ENCODE peak calls at places on chromosomes 12 and 14, in seven cellular contexts. P is endothelial cell of umbilical vein, J is adrenal gland, S is stomach, D is thyroid gland, A is uterus, X is HCT116. Q is an unnamed sample.

GRCh38 chr12:2794736-2795289 is at the start of gene FKBP4:
- DNase-seq in P (peak), J (peak), S (peak), D (peak), A (peak), X (peak), Q (peak)

GRCh38 chr12:7269273-7269672 is 34.6 kb upstream of the ACSM4 start:
- DNase-seq in P (no peak), J (no peak), S (no peak), D (no peak), A (no peak), X (no peak), Q (no peak)

GRCh38 chr14:102828201-102828600 is 51.0 kb downstream of the TRAF3 start:
- DNase-seq in P (no peak), J (no peak), S (no peak), D (no peak), A (no peak), X (no peak), Q (no peak)

GRCh38 chr12:77724367-77724957 is 106.2 kb upstream of the NAV3 start:
- DNase-seq in P (peak), J (no peak), S (no peak), D (no peak), A (no peak), X (peak), Q (no peak)

GRCh38 chr12:39824505-39825198 is 205.0 kb upstream of the ABCD2 start:
- DNase-seq in P (peak), J (no peak), S (no peak), D (no peak), A (no peak), X (no peak), Q (no peak)

GRCh38 chr14:21264025-21264801 is 5.0 kb downstream of the HNRNPC start:
- DNase-seq in P (peak), J (no peak), S (no peak), D (no peak), A (no peak), X (no peak), Q (no peak)

GRCh38 chr12:68534108-68534507 is 76.6 kb upstream of the RAP1B start:
- DNase-seq in P (no peak), J (no peak), S (no peak), D (peak), A (no peak), X (no peak), Q (no peak)

GRCh38 chr12:51019927-51020326 is 6.3 kb downstream of the SLC11A2 start:
- DNase-seq in P (no peak), J (no peak), S (no peak), D (no peak), A (no peak), X (no peak), Q (no peak)

GRCh38 chr14:20751963-20752562 is 6.4 kb downstream of the EDDM3A start:
- DNase-seq in P (no peak), J (no peak), S (no peak), D (no peak), A (no peak), X (no peak), Q (no peak)

GRCh38 chr12:132285991-132286681 is 43.3 kb downstream of the GALNT9 start:
- DNase-seq in P (peak), J (peak), S (peak), D (peak), A (peak), X (no peak), Q (no peak)

GRCh38 chr14:31941487-31941886 is 135.6 kb upstream of the ARHGAP5 start:
- DNase-seq in P (no peak), J (no peak), S (no peak), D (no peak), A (no peak), X (no peak), Q (no peak)

GRCh38 chr12:24997970-24998582 is 49.2 kb upstream of the BCAT1 start:
- DNase-seq in P (peak), J (no peak), S (no peak), D (no peak), A (no peak), X (no peak), Q (no peak)

GRCh38 chr12:78210494-78210860 is 379.8 kb downstream of the NAV3 start:
- DNase-seq in P (no peak), J (no peak), S (no peak), D (no peak), A (no peak), X (no peak), Q (no peak)

GRCh38 chr12:131919366-131920156 is 9.5 kb upstream of the PUS1 start:
- DNase-seq in P (no peak), J (no peak), S (no peak), D (no peak), A (no peak), X (no peak), Q (no peak)

GRCh38 chr14:68688872-68689371 is 103.9 kb downstream of the ZFP36L1 start:
- DNase-seq in P (no peak), J (no peak), S (no peak), D (peak), A (peak), X (no peak), Q (peak)

GRCh38 chr12:104115587-104115975 is 22.4 kb downstream of the NFYB start:
- DNase-seq in P (no peak), J (no peak), S (no peak), D (no peak), A (no peak), X (no peak), Q (no peak)

GRCh38 chr12:132517013-132517739 is 27.2 kb downstream of the FBRSL1 start:
- DNase-seq in P (no peak), J (no peak), S (no peak), D (no peak), A (no peak), X (no peak), Q (no peak)

GRCh38 chr12:76784600-76785051 is 20.7 kb downstream of the ZDHHC17 start:
- DNase-seq in P (no peak), J (no peak), S (no peak), D (no peak), A (no peak), X (no peak), Q (no peak)

GRCh38 chr12:94140556-94140955 is 7.8 kb upstream of the PLXNC1 start:
- DNase-seq in P (no peak), J (no peak), S (peak), D (peak), A (no peak), X (peak), Q (no peak)
- TF ChIP-seq CTCF in P (peak), J (peak), S (no peak), D (peak), A (no peak), X (peak), Q (no peak)

DNA sequence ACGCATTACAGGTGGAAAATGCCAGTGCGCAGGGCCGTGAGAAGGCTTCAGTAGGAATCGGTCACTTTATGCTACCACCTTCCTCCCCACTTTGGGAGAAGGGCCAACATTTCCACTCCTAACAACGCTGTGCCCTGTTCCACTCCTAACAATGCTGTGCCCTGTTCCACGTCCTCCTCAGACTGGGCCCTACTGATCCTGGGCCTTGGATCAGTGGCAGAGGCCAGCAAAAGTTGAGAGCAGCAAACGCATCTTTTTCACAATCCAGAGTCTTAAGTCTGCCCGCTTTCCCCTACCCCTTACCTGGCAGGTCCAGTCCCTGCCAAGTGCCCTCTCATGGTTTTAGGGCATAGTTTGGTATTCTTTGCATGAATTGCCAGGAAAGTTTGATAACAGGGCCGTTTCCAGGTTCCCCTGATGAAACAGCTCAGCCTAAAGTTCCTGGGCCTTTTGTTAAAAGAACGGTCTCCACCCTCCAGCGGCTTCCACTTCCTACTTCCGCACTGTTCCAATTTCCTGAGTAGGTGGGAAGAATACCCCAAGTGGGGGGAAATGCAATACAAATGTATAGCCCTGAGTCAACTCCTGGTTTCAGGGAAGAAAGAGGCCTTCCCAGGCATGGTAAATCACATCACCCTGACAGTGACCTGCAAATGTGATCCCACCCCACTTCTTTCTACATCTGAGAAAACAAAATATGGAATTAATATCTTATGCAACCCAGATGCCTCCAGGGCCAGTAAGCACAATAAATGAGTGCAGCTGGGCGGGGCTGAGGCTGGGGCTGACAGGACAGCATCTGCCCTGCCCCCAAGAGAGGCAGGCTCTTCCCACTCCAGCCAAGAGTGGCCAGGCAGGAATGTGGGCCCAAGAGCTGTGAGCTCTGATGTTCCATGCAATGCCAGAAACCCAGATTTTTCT is 15.0 kb downstream of the KCTD10 start:
- DNase-seq in P (peak), J (peak), S (peak), D (peak), A (peak), X (no peak), Q (peak)
- TF ChIP-seq POLR2A in P (no peak), J (no peak), S (no peak), D (no peak), A (no peak), X (no peak), Q (no peak)

DNA sequence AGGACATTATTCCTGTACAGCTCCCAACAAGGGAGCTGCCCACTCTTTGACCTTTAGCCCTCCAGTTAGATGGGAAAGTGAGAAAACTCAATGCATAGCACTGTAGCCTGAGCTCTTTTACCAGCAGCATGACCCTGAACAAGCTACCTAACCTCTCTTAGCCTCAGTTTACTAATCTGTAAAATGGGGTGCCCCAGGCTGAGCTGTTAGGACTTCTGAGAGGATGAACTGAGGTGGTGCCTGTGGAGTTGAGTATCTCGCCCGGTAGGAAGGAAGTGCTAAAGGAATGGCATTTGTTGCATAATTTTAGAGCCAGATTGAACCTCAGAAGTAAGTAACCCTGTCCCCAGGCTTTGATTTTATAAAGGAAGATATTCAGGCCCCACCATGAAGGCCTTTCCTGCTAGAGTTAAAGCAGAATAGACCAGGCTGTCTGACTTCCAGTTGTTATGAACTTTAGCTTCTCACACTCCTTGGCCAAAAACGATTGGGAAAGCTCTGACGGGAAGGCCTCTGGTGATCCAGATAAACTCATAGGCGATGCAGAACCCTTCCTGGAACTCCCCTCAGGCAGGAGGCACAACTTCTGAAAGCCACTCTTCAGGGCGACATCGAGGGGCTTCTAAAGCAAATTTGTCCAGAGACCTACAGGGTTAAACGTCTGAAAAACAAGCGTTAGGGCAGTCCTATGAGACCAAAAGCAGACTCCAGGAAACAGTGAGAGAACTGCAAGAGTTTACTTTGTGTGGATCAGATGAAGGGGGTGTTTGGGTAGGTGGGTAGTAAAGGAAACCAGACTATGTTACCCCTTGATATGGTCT is 2.5 kb upstream of the SERPINA10 start:
- DNase-seq in P (no peak), J (no peak), S (no peak), D (no peak), A (no peak), X (no peak), Q (no peak)
- H3K4me3 ChIP-seq in P (no peak), J (no peak), S (no peak), D (no peak), A (no peak), X (no peak), Q (no peak)

GRCh38 chr12:121009744-121010143 is 6.5 kb downstream of the C12orf43 start:
- DNase-seq in P (no peak), J (no peak), S (peak), D (peak), A (no peak), X (peak), Q (no peak)
- TF ChIP-seq CTCF in P (peak), J (no peak), S (peak), D (peak), A (no peak), X (peak), Q (no peak)

GRCh38 chr14:104899781-104900180 is 24.9 kb upstream of the PLD4 start:
- DNase-seq in P (no peak), J (no peak), S (no peak), D (no peak), A (no peak), X (no peak), Q (no peak)

GRCh38 chr14:104898195-104898558 is 26.5 kb upstream of the PLD4 start:
- DNase-seq in P (no peak), J (no peak), S (no peak), D (no peak), A (no peak), X (no peak), Q (no peak)

GRCh38 chr14:104898870-104899510 is 25.7 kb upstream of the PLD4 start:
- DNase-seq in P (no peak), J (no peak), S (no peak), D (no peak), A (no peak), X (no peak), Q (no peak)

GRCh38 chr14:104895786-104896642 is 28.7 kb upstream of the PLD4 start:
- DNase-seq in P (no peak), J (peak), S (peak), D (peak), A (peak), X (no peak), Q (peak)

GRCh38 chr14:104897286-104898194 is 27.1 kb upstream of the PLD4 start:
- DNase-seq in P (no peak), J (no peak), S (no peak), D (no peak), A (peak), X (no peak), Q (peak)
- TF ChIP-seq POLR2A in P (no peak), J (no peak), S (no peak), D (no peak), A (no peak), X (no peak), Q (no peak)

DNA sequence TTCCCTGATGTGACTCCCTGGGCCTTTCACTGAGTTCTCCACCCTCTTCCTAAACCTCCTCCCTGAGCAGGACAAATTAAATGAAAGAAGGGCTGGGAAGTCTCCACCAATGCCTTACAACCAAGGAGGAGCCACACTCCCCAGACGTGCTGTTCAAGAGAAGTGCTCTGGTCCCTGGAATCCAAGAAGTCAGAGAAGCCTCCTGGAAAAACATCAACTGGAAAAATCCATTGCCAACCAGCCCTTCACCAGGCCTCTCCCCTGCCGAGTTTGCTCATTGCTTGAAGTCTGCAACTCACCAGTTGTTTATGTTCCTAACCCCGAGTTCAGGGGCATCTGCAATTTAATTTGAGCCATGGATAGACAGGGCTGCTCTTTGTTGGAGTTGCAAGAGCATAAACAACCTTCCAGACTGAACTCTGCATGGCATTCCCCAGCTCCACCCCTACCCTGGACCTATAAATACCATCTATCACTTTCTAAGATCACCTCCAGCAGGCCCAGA is 160.4 kb downstream of the ANO2 start:
- DNase-seq in P (no peak), J (no peak), S (no peak), D (no peak), A (no peak), X (no peak), Q (no peak)
- H3K4me3 ChIP-seq in P (no peak), J (no peak), S (no peak), D (no peak), A (no peak), X (no peak), Q (no peak)

GRCh38 chr14:78157855-78158436 is 12.2 kb upstream of the NRXN3 start:
- DNase-seq in P (no peak), J (no peak), S (peak), D (peak), A (no peak), X (no peak), Q (no peak)

GRCh38 chr14:78152246-78153068 is 17.7 kb upstream of the NRXN3 start:
- DNase-seq in P (no peak), J (no peak), S (no peak), D (no peak), A (no peak), X (no peak), Q (no peak)

GRCh38 chr14:78156196-78156595 is 14.0 kb upstream of the NRXN3 start:
- DNase-seq in P (no peak), J (no peak), S (no peak), D (no peak), A (no peak), X (no peak), Q (no peak)

GRCh38 chr14:78153069-78153351 is 17.2 kb upstream of the NRXN3 start:
- DNase-seq in P (no peak), J (no peak), S (no peak), D (no peak), A (no peak), X (no peak), Q (no peak)

DNA sequence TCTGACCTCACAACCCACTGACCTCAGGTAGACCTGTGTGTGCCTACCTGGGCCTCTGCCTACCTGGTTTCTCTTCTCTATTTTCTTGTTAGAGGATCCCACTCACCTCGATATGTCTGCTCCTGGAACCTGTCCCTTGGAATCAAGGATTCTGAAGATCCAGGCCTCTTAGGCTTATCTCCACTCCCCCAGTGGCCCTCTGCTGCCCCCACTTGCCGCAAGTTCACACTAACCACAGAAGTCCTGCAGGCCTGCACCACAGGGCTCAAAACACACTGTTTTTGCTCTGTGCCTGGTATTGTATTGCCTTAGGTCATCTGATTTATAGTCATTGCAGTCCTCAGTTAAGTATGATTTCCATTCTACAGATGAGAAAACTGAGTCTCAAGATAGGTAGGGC is 15.3 kb upstream of the NRXN3 start:
- DNase-seq in P (no peak), J (no peak), S (no peak), D (no peak), A (no peak), X (no peak), Q (no peak)
- TF ChIP-seq CTCF in P (no peak), J (no peak), S (no peak), D (no peak), A (no peak), X (peak), Q (no peak)

DNA sequence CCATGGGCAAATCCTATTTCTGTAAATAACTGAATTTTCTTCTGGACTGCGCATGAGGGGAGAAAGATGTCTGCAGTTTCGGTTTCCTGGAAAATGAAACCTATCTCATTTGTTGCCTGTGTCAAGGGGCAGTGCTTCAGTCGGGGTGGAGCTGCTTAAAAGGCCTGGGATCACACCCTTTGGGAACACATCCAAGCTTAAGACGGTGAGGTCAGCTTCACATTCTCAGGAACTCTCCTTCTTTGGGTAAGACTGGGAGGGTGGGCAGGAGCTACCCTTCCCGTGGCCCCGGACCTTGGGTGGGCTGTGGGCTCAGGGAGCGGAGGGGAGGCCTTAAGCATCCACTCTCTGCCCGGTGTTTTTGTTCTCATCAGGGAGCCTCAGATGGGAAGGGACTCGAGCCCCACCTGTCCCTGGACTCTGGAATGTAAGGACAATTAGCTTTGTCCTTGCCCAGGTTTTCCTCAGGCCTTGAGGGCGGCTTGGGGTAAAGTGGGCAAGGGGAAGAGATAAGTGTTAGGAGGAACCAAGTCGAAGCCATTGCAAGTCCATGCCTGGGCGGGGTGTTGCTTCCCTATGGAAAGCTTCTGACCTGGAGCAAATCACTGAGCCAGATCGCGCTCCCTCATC is at the start of gene IFI27:
- DNase-seq in P (peak), J (peak), S (peak), D (no peak), A (peak), X (no peak), Q (peak)
- TF ChIP-seq POLR2A in P (peak), J (peak), S (no peak), D (no peak), A (peak), X (no peak), Q (no peak)